ENCODE peak calls at places on chromosomes 2 and 18, in five cellular contexts. One of them, this sample, is unnamed.

GRCh38 chr2:122136071-122136470 is 380.6 kb downstream of the TSN start:
- DNase-seq in tibial artery: no peak
- DNase-seq in GM12891: peak
- DNase-seq in DND-41: peak
- DNase-seq in stimulated activated CD4-positive, alpha-beta T cell treated with anti-CD3 and anti-CD28 coated beads, Interleukin-4, amount 100 ng/mL, for 1 hour: no peak
- DNase-seq in this sample: no peak

GRCh38 chr2:232522855-232523681 is 2.9 kb downstream of the PRSS56 start:
- DNase-seq in tibial artery: no peak
- DNase-seq in GM12891: no peak
- DNase-seq in DND-41: no peak
- DNase-seq in stimulated activated CD4-positive, alpha-beta T cell treated with anti-CD3 and anti-CD28 coated beads, Interleukin-4, amount 100 ng/mL, for 1 hour: no peak
- DNase-seq in this sample: no peak

GRCh38 chr2:85678794-85679672 is 11.0 kb upstream of the SFTPB start:
- DNase-seq in tibial artery: peak
- DNase-seq in GM12891: peak
- DNase-seq in DND-41: peak
- DNase-seq in stimulated activated CD4-positive, alpha-beta T cell treated with anti-CD3 and anti-CD28 coated beads, Interleukin-4, amount 100 ng/mL, for 1 hour: peak
- DNase-seq in this sample: peak

GRCh38 chr2:189440644-189440946 is 679 bp upstream of the WDR75 start:
- DNase-seq in tibial artery: no peak
- DNase-seq in GM12891: no peak
- DNase-seq in DND-41: no peak
- DNase-seq in stimulated activated CD4-positive, alpha-beta T cell treated with anti-CD3 and anti-CD28 coated beads, Interleukin-4, amount 100 ng/mL, for 1 hour: no peak
- DNase-seq in this sample: no peak

GRCh38 chr2:207483477-207483876 is 46.3 kb upstream of the CREB1 start:
- DNase-seq in tibial artery: no peak
- DNase-seq in GM12891: no peak
- DNase-seq in DND-41: no peak
- DNase-seq in stimulated activated CD4-positive, alpha-beta T cell treated with anti-CD3 and anti-CD28 coated beads, Interleukin-4, amount 100 ng/mL, for 1 hour: no peak
- DNase-seq in this sample: no peak

GRCh38 chr2:41879367-41879871 is 168.4 kb upstream of the PKDCC start:
- DNase-seq in tibial artery: no peak
- DNase-seq in GM12891: no peak
- DNase-seq in DND-41: peak
- DNase-seq in stimulated activated CD4-positive, alpha-beta T cell treated with anti-CD3 and anti-CD28 coated beads, Interleukin-4, amount 100 ng/mL, for 1 hour: no peak
- DNase-seq in this sample: no peak

GRCh38 chr2:226295123-226295522 is 504.5 kb downstream of the IRS1 start:
- DNase-seq in tibial artery: no peak
- DNase-seq in GM12891: no peak
- DNase-seq in DND-41: no peak
- DNase-seq in stimulated activated CD4-positive, alpha-beta T cell treated with anti-CD3 and anti-CD28 coated beads, Interleukin-4, amount 100 ng/mL, for 1 hour: no peak
- DNase-seq in this sample: no peak

GRCh38 chr2:174332607-174333001 is 2.1 kb upstream of the SP9 start:
- DNase-seq in tibial artery: no peak
- DNase-seq in GM12891: no peak
- DNase-seq in DND-41: no peak
- DNase-seq in stimulated activated CD4-positive, alpha-beta T cell treated with anti-CD3 and anti-CD28 coated beads, Interleukin-4, amount 100 ng/mL, for 1 hour: no peak
- DNase-seq in this sample: peak

GRCh38 chr2:63048367-63049171 is 2.1 kb upstream of the OTX1 start:
- DNase-seq in tibial artery: no peak
- DNase-seq in GM12891: no peak
- DNase-seq in DND-41: no peak
- DNase-seq in stimulated activated CD4-positive, alpha-beta T cell treated with anti-CD3 and anti-CD28 coated beads, Interleukin-4, amount 100 ng/mL, for 1 hour: no peak
- DNase-seq in this sample: no peak

GRCh38 chr18:10023853-10024638 is 110.2 kb downstream of the VAPA start:
- DNase-seq in tibial artery: no peak
- DNase-seq in GM12891: no peak
- DNase-seq in DND-41: no peak
- DNase-seq in stimulated activated CD4-positive, alpha-beta T cell treated with anti-CD3 and anti-CD28 coated beads, Interleukin-4, amount 100 ng/mL, for 1 hour: no peak
- DNase-seq in this sample: no peak

GRCh38 chr2:174035981-174036742 is 71.0 kb upstream of the SP3 start:
- DNase-seq in tibial artery: peak
- DNase-seq in GM12891: no peak
- DNase-seq in DND-41: no peak
- DNase-seq in stimulated activated CD4-positive, alpha-beta T cell treated with anti-CD3 and anti-CD28 coated beads, Interleukin-4, amount 100 ng/mL, for 1 hour: no peak
- DNase-seq in this sample: peak

GRCh38 chr18:2411381-2411977 is 159.8 kb downstream of the METTL4 start:
- DNase-seq in tibial artery: no peak
- DNase-seq in GM12891: no peak
- DNase-seq in DND-41: no peak
- DNase-seq in stimulated activated CD4-positive, alpha-beta T cell treated with anti-CD3 and anti-CD28 coated beads, Interleukin-4, amount 100 ng/mL, for 1 hour: no peak
- DNase-seq in this sample: peak

GRCh38 chr2:75548036-75548573 is 12.6 kb downstream of the EVA1A start:
- DNase-seq in tibial artery: no peak
- DNase-seq in GM12891: no peak
- DNase-seq in DND-41: peak
- DNase-seq in stimulated activated CD4-positive, alpha-beta T cell treated with anti-CD3 and anti-CD28 coated beads, Interleukin-4, amount 100 ng/mL, for 1 hour: no peak
- DNase-seq in this sample: no peak

GRCh38 chr2:48714240-48714639 is 41.3 kb downstream of the LHCGR start:
- DNase-seq in tibial artery: no peak
- DNase-seq in GM12891: no peak
- DNase-seq in DND-41: no peak
- DNase-seq in stimulated activated CD4-positive, alpha-beta T cell treated with anti-CD3 and anti-CD28 coated beads, Interleukin-4, amount 100 ng/mL, for 1 hour: no peak
- DNase-seq in this sample: no peak

GRCh38 chr2:58042486-58042970 is 4.1 kb upstream of the VRK2 start:
- DNase-seq in tibial artery: no peak
- DNase-seq in GM12891: no peak
- DNase-seq in DND-41: peak
- DNase-seq in stimulated activated CD4-positive, alpha-beta T cell treated with anti-CD3 and anti-CD28 coated beads, Interleukin-4, amount 100 ng/mL, for 1 hour: no peak
- DNase-seq in this sample: peak

GRCh38 chr18:73199151-73199550 is 331.4 kb upstream of the NETO1 start:
- DNase-seq in tibial artery: no peak
- DNase-seq in GM12891: no peak
- DNase-seq in DND-41: no peak
- DNase-seq in stimulated activated CD4-positive, alpha-beta T cell treated with anti-CD3 and anti-CD28 coated beads, Interleukin-4, amount 100 ng/mL, for 1 hour: no peak
- DNase-seq in this sample: no peak

GRCh38 chr2:161208527-161209139 is 48.4 kb downstream of the TANK start:
- DNase-seq in tibial artery: no peak
- DNase-seq in GM12891: no peak
- DNase-seq in DND-41: no peak
- DNase-seq in stimulated activated CD4-positive, alpha-beta T cell treated with anti-CD3 and anti-CD28 coated beads, Interleukin-4, amount 100 ng/mL, for 1 hour: no peak
- DNase-seq in this sample: peak

GRCh38 chr18:48902023-48902855 is 48.5 kb downstream of the SMAD7 start:
- DNase-seq in tibial artery: peak
- DNase-seq in GM12891: no peak
- DNase-seq in DND-41: no peak
- DNase-seq in stimulated activated CD4-positive, alpha-beta T cell treated with anti-CD3 and anti-CD28 coated beads, Interleukin-4, amount 100 ng/mL, for 1 hour: no peak
- DNase-seq in this sample: peak

GRCh38 chr18:54692463-54692862 is 101.4 kb downstream of the DYNAP start:
- DNase-seq in tibial artery: no peak
- DNase-seq in GM12891: no peak
- DNase-seq in DND-41: no peak
- DNase-seq in stimulated activated CD4-positive, alpha-beta T cell treated with anti-CD3 and anti-CD28 coated beads, Interleukin-4, amount 100 ng/mL, for 1 hour: no peak
- DNase-seq in this sample: no peak

GRCh38 chr2:224658776-224659175 is 57.4 kb downstream of the CCDC195 start:
- DNase-seq in tibial artery: no peak
- DNase-seq in GM12891: no peak
- DNase-seq in DND-41: no peak
- DNase-seq in stimulated activated CD4-positive, alpha-beta T cell treated with anti-CD3 and anti-CD28 coated beads, Interleukin-4, amount 100 ng/mL, for 1 hour: no peak
- DNase-seq in this sample: peak

GRCh38 chr2:159256159-159256558 is 30.3 kb downstream of the WDSUB1 start:
- DNase-seq in tibial artery: no peak
- DNase-seq in GM12891: no peak
- DNase-seq in DND-41: no peak
- DNase-seq in stimulated activated CD4-positive, alpha-beta T cell treated with anti-CD3 and anti-CD28 coated beads, Interleukin-4, amount 100 ng/mL, for 1 hour: no peak
- DNase-seq in this sample: no peak

GRCh38 chr2:61011649-61012048 is 5.9 kb upstream of the PEX13 start:
- DNase-seq in tibial artery: peak
- DNase-seq in GM12891: no peak
- DNase-seq in DND-41: no peak
- DNase-seq in stimulated activated CD4-positive, alpha-beta T cell treated with anti-CD3 and anti-CD28 coated beads, Interleukin-4, amount 100 ng/mL, for 1 hour: no peak
- DNase-seq in this sample: no peak

GRCh38 chr2:225497175-225497574 is 97.7 kb downstream of the NYAP2 start:
- DNase-seq in tibial artery: no peak
- DNase-seq in GM12891: no peak
- DNase-seq in DND-41: no peak
- DNase-seq in stimulated activated CD4-positive, alpha-beta T cell treated with anti-CD3 and anti-CD28 coated beads, Interleukin-4, amount 100 ng/mL, for 1 hour: no peak
- DNase-seq in this sample: no peak

GRCh38 chr2:130755234-130756040 is at the start of gene AMER3:
- DNase-seq in tibial artery: no peak
- DNase-seq in GM12891: no peak
- DNase-seq in DND-41: no peak
- DNase-seq in stimulated activated CD4-positive, alpha-beta T cell treated with anti-CD3 and anti-CD28 coated beads, Interleukin-4, amount 100 ng/mL, for 1 hour: no peak
- DNase-seq in this sample: no peak

GRCh38 chr2:68562934-68563333 is 80.4 kb upstream of the PROKR1 start:
- DNase-seq in tibial artery: no peak
- DNase-seq in GM12891: no peak
- DNase-seq in DND-41: no peak
- DNase-seq in stimulated activated CD4-positive, alpha-beta T cell treated with anti-CD3 and anti-CD28 coated beads, Interleukin-4, amount 100 ng/mL, for 1 hour: no peak
- DNase-seq in this sample: no peak

GRCh38 chr2:8511868-8512612 is 169.8 kb upstream of the ID2 start:
- DNase-seq in tibial artery: no peak
- DNase-seq in GM12891: no peak
- DNase-seq in DND-41: no peak
- DNase-seq in stimulated activated CD4-positive, alpha-beta T cell treated with anti-CD3 and anti-CD28 coated beads, Interleukin-4, amount 100 ng/mL, for 1 hour: no peak
- DNase-seq in this sample: peak

GRCh38 chr2:109555346-109555900 is 58.3 kb downstream of the SEPTIN10 start:
- DNase-seq in tibial artery: no peak
- DNase-seq in GM12891: no peak
- DNase-seq in DND-41: no peak
- DNase-seq in stimulated activated CD4-positive, alpha-beta T cell treated with anti-CD3 and anti-CD28 coated beads, Interleukin-4, amount 100 ng/mL, for 1 hour: no peak
- DNase-seq in this sample: no peak

GRCh38 chr2:189391201-189391600 is 50.1 kb upstream of the WDR75 start:
- DNase-seq in tibial artery: no peak
- DNase-seq in GM12891: no peak
- DNase-seq in DND-41: no peak
- DNase-seq in stimulated activated CD4-positive, alpha-beta T cell treated with anti-CD3 and anti-CD28 coated beads, Interleukin-4, amount 100 ng/mL, for 1 hour: no peak
- DNase-seq in this sample: no peak

GRCh38 chr2:187825108-187825507 is 270.9 kb upstream of the TFPI start:
- DNase-seq in tibial artery: no peak
- DNase-seq in GM12891: no peak
- DNase-seq in DND-41: no peak
- DNase-seq in stimulated activated CD4-positive, alpha-beta T cell treated with anti-CD3 and anti-CD28 coated beads, Interleukin-4, amount 100 ng/mL, for 1 hour: no peak
- DNase-seq in this sample: no peak

GRCh38 chr2:102050854-102051391 is 59.2 kb downstream of the IL1R2 start:
- DNase-seq in tibial artery: peak
- DNase-seq in GM12891: no peak
- DNase-seq in DND-41: no peak
- DNase-seq in stimulated activated CD4-positive, alpha-beta T cell treated with anti-CD3 and anti-CD28 coated beads, Interleukin-4, amount 100 ng/mL, for 1 hour: no peak
- DNase-seq in this sample: no peak

GRCh38 chr2:120818441-120818920 is 82.8 kb downstream of the GLI2 start:
- DNase-seq in tibial artery: peak
- DNase-seq in GM12891: no peak
- DNase-seq in DND-41: no peak
- DNase-seq in stimulated activated CD4-positive, alpha-beta T cell treated with anti-CD3 and anti-CD28 coated beads, Interleukin-4, amount 100 ng/mL, for 1 hour: no peak
- DNase-seq in this sample: peak

GRCh38 chr18:22106536-22107292 is 62.7 kb upstream of the GATA6 start:
- DNase-seq in tibial artery: no peak
- DNase-seq in GM12891: no peak
- DNase-seq in DND-41: no peak
- DNase-seq in stimulated activated CD4-positive, alpha-beta T cell treated with anti-CD3 and anti-CD28 coated beads, Interleukin-4, amount 100 ng/mL, for 1 hour: no peak
- DNase-seq in this sample: no peak

GRCh38 chr2:185145316-185146121 is 547.2 kb downstream of the ZNF804A start:
- DNase-seq in tibial artery: no peak
- DNase-seq in GM12891: no peak
- DNase-seq in DND-41: no peak
- DNase-seq in stimulated activated CD4-positive, alpha-beta T cell treated with anti-CD3 and anti-CD28 coated beads, Interleukin-4, amount 100 ng/mL, for 1 hour: no peak
- DNase-seq in this sample: no peak

GRCh38 chr2:46067501-46068292 is 229.5 kb upstream of the EPAS1 start:
- DNase-seq in tibial artery: no peak
- DNase-seq in GM12891: no peak
- DNase-seq in DND-41: no peak
- DNase-seq in stimulated activated CD4-positive, alpha-beta T cell treated with anti-CD3 and anti-CD28 coated beads, Interleukin-4, amount 100 ng/mL, for 1 hour: no peak
- DNase-seq in this sample: peak

GRCh38 chr2:72919414-72920316 is 2.3 kb downstream of the EMX1 start:
- DNase-seq in tibial artery: no peak
- DNase-seq in GM12891: no peak
- DNase-seq in DND-41: no peak
- DNase-seq in stimulated activated CD4-positive, alpha-beta T cell treated with anti-CD3 and anti-CD28 coated beads, Interleukin-4, amount 100 ng/mL, for 1 hour: no peak
- DNase-seq in this sample: no peak

This sample was measured in GM04504.